ENCODE peak calls at places on chromosomes 7 and 10, in eight cellular contexts. R is T follicular helper cell; G is SK-MEL-5; T is AG04449; J is OCI-M1; Z is stimulated activated CD4-positive, alpha-beta T cell treated with anti-CD3 and anti-CD28 coated beads, Interleukin-2, amount 100 ng/mL, for 24 hours; L is RKO; N is A172. X is an unnamed sample.

GRCh38 chr7:135254-135653 is 57.1 kb upstream of the FAM20C start:
- DNase-seq in R (no peak), G (no peak), T (no peak), J (no peak), Z (no peak), L (no peak), N (no peak), X (no peak)

GRCh38 chr10:43040482-43041256 is 36.2 kb upstream of the RET start:
- DNase-seq in R (no peak), G (no peak), T (no peak), J (no peak), Z (no peak), L (no peak), N (no peak), X (no peak)

GRCh38 chr10:18099420-18099819 is 40.8 kb upstream of the CACNB2 start:
- DNase-seq in R (no peak), G (no peak), T (no peak), J (no peak), Z (no peak), L (no peak), N (no peak), X (no peak)

GRCh38 chr7:124056234-124056633 is 23.4 kb upstream of the TMEM229A start:
- DNase-seq in R (no peak), G (no peak), T (no peak), J (no peak), Z (no peak), L (no peak), N (no peak), X (no peak)

GRCh38 chr7:55255501-55256445 is 109.4 kb upstream of the LANCL2 start:
- DNase-seq in R (peak; percentile 44), G (peak; percentile 82), T (no peak), J (peak; percentile 60), Z (peak; percentile 84), L (peak; percentile 78), N (peak; percentile 73), X (peak; percentile 74)

GRCh38 chr10:50506861-50507573 is 116.7 kb downstream of the SGMS1 start:
- DNase-seq in R (no peak), G (peak; percentile 64), T (no peak), J (no peak), Z (no peak), L (no peak), N (no peak), X (no peak)

GRCh38 chr10:29811751-29812427 is 177.1 kb upstream of the SVIL start:
- DNase-seq in R (no peak), G (no peak), T (peak; percentile 91), J (peak; percentile 11), Z (peak; percentile 17), L (no peak), N (peak; percentile 90), X (peak; percentile 36)

GRCh38 chr7:27192546-27193334 is 7.2 kb downstream of the HOXA13 start:
- DNase-seq in R (no peak), G (no peak), T (no peak), J (no peak), Z (no peak), L (no peak), N (no peak), X (no peak)

GRCh38 chr10:102150970-102151773 is 1.0 kb upstream of the NOLC1 start:
- DNase-seq in R (no peak), G (no peak), T (no peak), J (peak; percentile 64), Z (no peak), L (peak; percentile 90), N (peak; percentile 70), X (peak; percentile 51)

GRCh38 chr7:122206985-122207384 is 62.9 kb upstream of the AASS start:
- DNase-seq in R (no peak), G (no peak), T (no peak), J (no peak), Z (no peak), L (no peak), N (no peak), X (no peak)